ENCODE peak calls at places on chromosomes 2 and 18, in four cellular contexts. O is pancreas, A is HFFc6, N is epithelial cell of esophagus. L is an unnamed sample.

GRCh38 chr2:201484805-201485204 is 33.3 kb downstream of the STRADB start:
- DNase-seq in O (no peak), A (no peak), N (no peak), L (no peak)

GRCh38 chr2:61937881-61938280 is 32.4 kb downstream of the COMMD1 start:
- DNase-seq in O (no peak), A (no peak), N (no peak), L (no peak)

GRCh38 chr2:33347856-33348255 is 128.6 kb upstream of the RASGRP3 start:
- DNase-seq in O (no peak), A (no peak), N (no peak), L (no peak)

GRCh38 chr2:128773641-128774319 is 455.1 kb upstream of the HS6ST1 start:
- DNase-seq in O (peak), A (no peak), N (no peak), L (no peak)

GRCh38 chr2:129748653-129749052 is 230.8 kb upstream of the RAB6C start:
- DNase-seq in O (no peak), A (no peak), N (peak), L (no peak)

GRCh38 chr2:223789423-223789822 is 48.0 kb downstream of the AP1S3 start:
- DNase-seq in O (no peak), A (no peak), N (no peak), L (no peak)

GRCh38 chr2:162074937-162075688 is 1.1 kb upstream of the DPP4 start:
- DNase-seq in O (no peak), A (peak), N (no peak), L (no peak)

GRCh38 chr2:190512539-190513095 is 21.9 kb downstream of the NEMP2 start:
- DNase-seq in O (no peak), A (no peak), N (no peak), L (no peak)

GRCh38 chr2:29502452-29502851 is 387.2 kb downstream of the CLIP4 start:
- DNase-seq in O (no peak), A (peak), N (peak), L (no peak)

GRCh38 chr2:6312377-6312776 is 553.3 kb downstream of the CMPK2 start:
- DNase-seq in O (no peak), A (no peak), N (no peak), L (no peak)

GRCh38 chr2:241065355-241065803 is 36.7 kb downstream of the MTERF4 start:
- DNase-seq in O (no peak), A (no peak), N (no peak), L (no peak)

GRCh38 chr2:156935611-156936010 is 321.9 kb upstream of the GALNT5 start:
- DNase-seq in O (no peak), A (no peak), N (peak), L (no peak)

GRCh38 chr2:43676322-43677050 is at the start of gene C1GALT1C1L:
- DNase-seq in O (peak), A (peak), N (peak), L (no peak)

GRCh38 chr2:5140367-5140766 is 551.8 kb upstream of the SOX11 start:
- DNase-seq in O (no peak), A (no peak), N (peak), L (no peak)

GRCh38 chr2:203960791-203961190 is 24.2 kb downstream of the ICOS start:
- DNase-seq in O (no peak), A (no peak), N (no peak), L (no peak)

GRCh38 chr2:101476605-101477208 is 1.8 kb upstream of the RFX8 start:
- DNase-seq in O (no peak), A (no peak), N (no peak), L (no peak)

GRCh38 chr18:78709271-78709809 is 270.3 kb upstream of the SALL3 start:
- DNase-seq in O (no peak), A (no peak), N (no peak), L (no peak)

GRCh38 chr2:158518083-158518482 is 61.3 kb downstream of the PKP4 start:
- DNase-seq in O (no peak), A (no peak), N (peak), L (no peak)

GRCh38 chr2:162579986-162580385 is 236.1 kb downstream of the GCA start:
- DNase-seq in O (no peak), A (no peak), N (no peak), L (no peak)

GRCh38 chr2:173090291-173090877 is 14.7 kb downstream of the MAP3K20 start:
- DNase-seq in O (no peak), A (no peak), N (peak), L (no peak)

GRCh38 chr2:152065945-152066344 is 32.9 kb downstream of the CACNB4 start:
- DNase-seq in O (no peak), A (no peak), N (no peak), L (no peak)

GRCh38 chr2:205925373-205926337 is 160.3 kb downstream of the INO80D start:
- DNase-seq in O (peak), A (peak), N (peak), L (peak)

GRCh38 chr18:71831039-71831438 is 713.1 kb downstream of the CBLN2 start:
- DNase-seq in O (peak), A (no peak), N (peak), L (no peak)

GRCh38 chr2:140248623-140249022 is 1468.4 kb upstream of the NXPH2 start:
- DNase-seq in O (no peak), A (no peak), N (no peak), L (no peak)

GRCh38 chr18:33201509-33201926 is 239.0 kb downstream of the CCDC178 start:
- DNase-seq in O (peak), A (no peak), N (peak), L (peak)

GRCh38 chr2:134712334-134712733 is 6.5 kb downstream of the TMEM163 start:
- DNase-seq in O (no peak), A (no peak), N (peak), L (no peak)

DNA sequence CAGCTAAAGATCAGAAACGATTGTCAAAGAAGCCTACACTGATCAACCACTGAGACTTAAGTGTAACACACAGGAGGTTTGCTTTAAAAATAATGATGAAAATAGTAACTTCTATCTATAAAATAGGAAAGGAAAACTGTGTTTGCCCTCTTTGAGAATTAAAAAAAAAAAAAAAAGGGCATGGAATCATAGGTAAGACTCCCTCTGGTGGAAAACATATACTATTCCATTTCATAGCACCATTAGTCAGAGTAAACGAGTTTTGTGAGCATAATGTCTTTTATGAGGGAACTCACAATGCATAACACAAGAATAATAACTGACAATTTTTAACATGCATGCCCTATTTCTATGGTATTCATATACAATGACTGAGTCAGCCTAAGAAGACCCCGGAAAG is 36.3 kb downstream of the SLC35F5 start:
- DNase-seq in O (no peak), A (no peak), N (peak), L (no peak)
- TF ChIP-seq CTCF in O (no peak), A (peak), N (peak), L (no peak)

GRCh38 chr2:27723372-27724144 is 48.0 kb upstream of the MRPL33 start:
- DNase-seq in O (peak), A (peak), N (peak), L (peak)
- TF ChIP-seq CTCF in O (peak), A (peak), N (peak), L (peak)

DNA sequence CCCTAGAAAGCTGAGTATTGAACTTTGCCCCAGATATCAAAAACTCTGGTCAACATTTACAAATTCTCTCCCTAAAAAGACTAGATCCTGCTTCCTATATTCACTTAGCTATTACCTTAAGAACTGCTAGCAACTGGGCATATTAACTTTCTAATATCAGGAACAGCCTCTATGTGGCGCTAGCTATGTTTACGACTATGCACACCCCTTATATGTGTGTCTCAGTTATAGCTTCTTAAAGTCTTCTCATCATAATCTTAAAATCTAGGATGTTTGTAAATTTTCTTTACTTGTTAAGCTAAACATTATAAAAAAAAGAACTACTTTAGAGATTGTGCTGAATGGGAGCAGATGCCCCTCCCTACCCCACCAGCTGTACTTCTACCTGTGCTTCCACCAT is 1.7 kb upstream of the STAMBP start:
- DNase-seq in O (no peak), A (peak), N (peak), L (no peak)
- TF ChIP-seq CTCF in O (no peak), A (peak), N (peak), L (no peak)

DNA sequence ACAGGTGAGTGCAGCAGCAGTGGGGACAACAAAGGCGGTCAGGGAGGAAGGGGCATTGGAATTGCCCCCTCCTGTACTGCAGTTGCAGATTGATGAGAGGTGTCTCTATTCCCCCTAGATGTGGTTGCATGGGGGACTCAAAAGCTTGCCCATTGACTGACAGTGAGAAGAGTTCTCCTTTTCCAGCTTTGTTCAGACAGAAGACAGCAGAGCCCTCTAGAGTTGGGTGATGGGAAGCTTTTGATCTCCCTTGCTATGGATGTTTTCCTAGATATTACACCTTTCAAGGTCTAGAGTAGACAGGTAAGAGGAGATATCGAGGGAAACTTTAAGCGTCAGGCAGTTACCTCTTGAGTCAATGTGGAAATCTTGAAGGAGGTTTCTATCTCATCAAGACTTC is 2.9 kb downstream of the PROKR1 start:
- DNase-seq in O (no peak), A (no peak), N (peak), L (no peak)
- TF ChIP-seq CTCF in O (no peak), A (no peak), N (peak), L (no peak)

DNA sequence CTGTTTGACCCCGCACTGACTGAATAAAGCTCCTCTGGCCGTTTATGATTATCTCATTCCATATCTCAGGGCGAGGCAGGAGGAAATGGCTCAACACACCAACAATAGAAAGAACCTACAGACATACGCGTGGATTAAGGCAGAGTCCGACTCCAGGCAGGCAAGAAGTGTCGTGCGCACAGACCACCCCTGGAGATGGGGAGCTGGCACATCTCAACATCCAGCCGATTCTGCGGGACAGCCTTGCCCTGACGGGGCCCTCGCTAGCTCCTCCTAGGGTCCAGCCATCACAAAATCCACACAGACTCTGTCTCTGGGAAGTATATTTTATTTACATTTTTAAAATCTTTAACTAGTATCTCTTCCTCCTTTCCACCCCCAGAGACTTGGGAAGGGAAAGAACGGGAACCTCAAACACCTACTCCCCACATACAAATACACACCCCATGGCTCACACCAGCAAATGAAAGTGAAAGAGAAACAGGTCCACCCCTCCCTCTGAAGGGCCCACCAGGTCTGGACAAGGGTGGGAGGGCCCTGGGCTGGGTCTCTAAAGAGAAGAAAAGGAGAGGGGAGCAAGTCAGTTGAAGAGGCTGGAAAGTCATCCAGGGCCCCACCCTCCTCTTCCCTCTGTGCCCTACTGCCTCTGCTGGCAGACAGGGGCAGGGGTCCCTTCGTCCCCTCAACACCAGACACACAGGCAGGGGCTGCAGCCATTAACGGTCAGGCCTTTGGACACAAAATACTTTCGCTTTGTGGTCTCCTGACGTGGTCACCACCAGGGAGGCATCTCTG is 3.2 kb downstream of the GPBAR1 start:
- DNase-seq in O (no peak), A (no peak), N (no peak), L (no peak)
- TF ChIP-seq CTCF in O (no peak), A (no peak), N (no peak), L (no peak)